ENCODE peak calls at places on chromosome X, in six cellular contexts. D is H1, P is GM12892, T is K562, L is HepG2, H is GM12878. E is an unnamed sample.

GRCh38 chrX:3052864-3053263 is 11.6 kb downstream of the ARSF start:
- DNase-seq in L (no peak), H (no peak), P (no peak), D (no peak), T (no peak), E (no peak)

GRCh38 chrX:82451725-82452124 is 1056.4 kb upstream of the POU3F4 start:
- DNase-seq in T (no peak), D (no peak), P (no peak), L (no peak), H (no peak), E (no peak)

GRCh38 chrX:1564750-1565683 is 26.4 kb upstream of the AKAP17A start:
- DNase-seq in P (no peak), L (no peak), H (no peak), T (no peak), D (peak; percentile 33), E (no peak)

GRCh38 chrX:136106920-136107534 is 40.3 kb upstream of the FHL1 start:
- DNase-seq in L (no peak), P (no peak), T (peak; percentile 44), D (no peak), H (no peak), E (no peak)

GRCh38 chrX:84188320-84188834 is 378 bp upstream of the RPS6KA6 start:
- DNase-seq in P (peak; percentile 15), L (no peak), H (no peak), D (peak; percentile 53), T (no peak), E (peak; percentile 0)

GRCh38 chrX:71950066-71950465 is 39.4 kb downstream of the NHSL2 start:
- DNase-seq in T (no peak), P (no peak), L (no peak), H (no peak), D (no peak), E (no peak)

GRCh38 chrX:36963069-36963808 is 44.9 kb upstream of the FAM47C start:
- DNase-seq in T (no peak), P (no peak), H (no peak), L (no peak), D (peak; percentile 45), E (no peak)

GRCh38 chrX:104108955-104109354 is 3.4 kb upstream of the ZCCHC18 start:
- DNase-seq in D (no peak), P (no peak), L (no peak), H (no peak), T (no peak), E (no peak)

GRCh38 chrX:96424007-96424406 is 260.6 kb upstream of the DIAPH2 start:
- DNase-seq in D (no peak), H (no peak), P (no peak), T (no peak), L (no peak), E (no peak)

GRCh38 chrX:133365886-133366611 is 49.2 kb downstream of the GPC4 start:
- DNase-seq in H (no peak), T (no peak), D (no peak), L (no peak), P (no peak), E (no peak)

GRCh38 chrX:71533850-71534515 is 1.1 kb downstream of the OGT start:
- DNase-seq in H (no peak), P (no peak), T (peak; percentile 33), D (peak; percentile 49), L (peak; percentile 7), E (no peak)

GRCh38 chrX:41661366-41662095 is 27.2 kb upstream of the GPR34 start:
- DNase-seq in D (no peak), H (no peak), P (no peak), T (no peak), L (no peak), E (no peak)

GRCh38 chrX:88135735-88136134 is 611.3 kb upstream of the CPXCR1 start:
- DNase-seq in L (peak; percentile 1), T (no peak), P (no peak), D (no peak), H (no peak), E (no peak)

GRCh38 chrX:1425381-1425780 is 27.3 kb downstream of the ASMTL start:
- DNase-seq in T (no peak), P (no peak), D (no peak), H (no peak), L (no peak), E (no peak)

GRCh38 chrX:6708041-6708440 is 173.1 kb upstream of the VCX3A start:
- DNase-seq in T (no peak), H (no peak), P (no peak), L (no peak), D (no peak), E (no peak)
- TF ChIP-seq TAF1 in T (no peak), H (no peak), P (no peak), L (no peak), D (no peak), E (no peak)

DNA sequence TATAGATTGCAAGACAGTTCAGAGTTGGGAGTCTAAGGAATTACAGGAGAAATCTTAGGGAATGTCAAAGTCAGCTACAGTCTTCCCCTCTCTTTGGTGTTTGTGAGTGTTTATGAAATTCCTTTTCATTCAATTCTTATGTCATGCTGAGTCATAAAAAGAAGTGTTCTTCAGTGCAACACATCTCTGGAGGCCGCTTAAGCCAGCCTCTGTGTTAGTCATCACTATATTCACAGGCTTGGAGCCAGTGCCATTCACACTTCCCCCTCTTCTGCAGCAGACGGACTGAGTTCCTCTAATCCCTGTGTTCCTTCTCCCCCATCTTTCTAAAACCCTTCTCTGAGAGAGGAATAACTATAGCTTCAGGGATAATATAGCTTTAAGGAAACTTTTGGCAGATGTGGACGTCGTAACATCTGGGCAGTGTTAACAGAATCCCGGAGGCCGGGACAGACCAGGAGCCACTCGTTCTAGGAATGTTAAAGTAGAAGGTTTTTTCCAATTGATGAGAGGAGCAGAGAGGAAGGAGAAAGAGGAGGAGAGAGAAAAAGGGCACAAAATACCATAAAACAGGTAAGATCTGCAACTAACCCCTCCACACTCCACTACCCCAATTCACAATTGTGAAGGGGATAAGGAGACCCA is at the start of gene SRPX2:
- DNase-seq in L (no peak), P (no peak), T (no peak), H (no peak), D (no peak), E (no peak)
- TF ChIP-seq POLR2A in L (no peak), P (no peak), T (no peak), H (no peak), D (no peak), E (no peak)

GRCh38 chrX:79130857-79131256 is 13.6 kb upstream of the GPR174 start:
- DNase-seq in P (no peak), T (no peak), L (no peak), H (no peak), D (no peak), E (no peak)
- TF ChIP-seq TAF1 in P (no peak), T (no peak), L (no peak), H (no peak), D (no peak), E (no peak)

GRCh38 chrX:129905787-129906580 is at the start of gene UTP14A:
- DNase-seq in L (peak; percentile 87), H (peak; percentile 68), P (peak; percentile 51), T (peak; percentile 86), D (peak; percentile 78), E (peak; percentile 42)
- TF ChIP-seq POLR2A in L (peak; percentile 67), H (peak; percentile 76), P (peak; percentile 69), T (peak; percentile 92), D (peak; percentile 87), E (peak; percentile 75)

GRCh38 chrX:39525758-39526157 is 572.0 kb downstream of the BCOR start:
- DNase-seq in L (no peak), T (no peak), D (no peak), P (no peak), H (no peak), E (no peak)

GRCh38 chrX:39528161-39528560 is 569.6 kb downstream of the BCOR start:
- DNase-seq in P (no peak), L (no peak), H (no peak), T (no peak), D (no peak), E (no peak)

GRCh38 chrX:39532761-39533160 is 565.0 kb downstream of the BCOR start:
- DNase-seq in D (no peak), T (no peak), L (no peak), P (no peak), H (no peak), E (no peak)

DNA sequence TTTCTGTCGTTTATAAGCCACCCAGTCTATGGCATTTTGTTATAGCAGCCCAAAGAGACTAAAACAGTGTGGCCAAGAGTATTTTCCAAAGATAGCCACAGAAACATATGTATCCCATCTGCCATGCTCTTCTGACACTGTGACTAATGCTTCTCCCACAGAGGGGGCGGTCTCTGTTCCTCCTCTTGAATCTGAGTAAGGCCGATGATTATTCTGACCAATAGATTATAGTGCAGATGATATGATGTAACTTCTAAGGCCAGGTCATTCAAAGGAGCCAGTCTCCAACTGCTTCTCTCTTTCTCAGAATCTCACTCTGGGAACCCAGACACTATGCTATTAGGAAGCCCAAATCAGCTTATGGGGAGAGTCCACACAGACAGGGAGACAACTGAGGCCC is 570.7 kb downstream of the BCOR start:
- DNase-seq in H (no peak), T (peak; percentile 19), D (no peak), P (no peak), L (no peak), E (no peak)
- TF ChIP-seq TAF1 in H (no peak), T (no peak), D (no peak), P (no peak), L (no peak), E (no peak)

DNA sequence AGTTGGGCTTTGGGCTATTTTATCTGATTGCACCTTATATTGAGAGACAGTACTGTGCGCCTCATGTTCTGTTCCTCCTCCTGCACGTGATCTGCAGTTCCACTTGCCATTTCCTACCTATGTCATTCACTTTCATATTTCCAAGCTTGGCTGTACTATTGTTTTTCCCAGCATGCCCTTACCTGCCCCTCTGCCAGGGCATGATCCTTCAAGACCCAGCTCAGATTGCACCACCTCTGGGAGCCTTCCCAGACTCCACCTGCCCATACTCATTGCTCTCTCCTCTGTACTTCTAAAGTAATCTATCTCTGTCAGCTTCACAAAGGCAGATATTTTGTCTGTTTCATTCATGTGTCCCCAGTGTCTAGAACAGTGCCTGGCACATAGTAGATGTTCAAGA is 11.6 kb downstream of the SLC25A5 start:
- DNase-seq in H (no peak), T (no peak), P (no peak), D (no peak), L (no peak), E (no peak)
- TF ChIP-seq POLR2A in H (no peak), T (no peak), P (no peak), D (no peak), L (no peak), E (no peak)

GRCh38 chrX:19902110-19902509 is 14.7 kb upstream of the SH3KBP1 start:
- DNase-seq in D (no peak), H (no peak), L (no peak), P (no peak), T (no peak), E (no peak)

GRCh38 chrX:19899234-19899788 is 11.9 kb upstream of the SH3KBP1 start:
- DNase-seq in L (no peak), P (no peak), D (no peak), H (no peak), T (no peak), E (no peak)

GRCh38 chrX:19893722-19894121 is 6.3 kb upstream of the SH3KBP1 start:
- DNase-seq in L (peak; percentile 61), T (no peak), P (no peak), D (no peak), H (no peak), E (no peak)

GRCh38 chrX:19897087-19897486 is 9.7 kb upstream of the SH3KBP1 start:
- DNase-seq in L (no peak), T (no peak), D (no peak), H (no peak), P (no peak), E (no peak)
- TF ChIP-seq TAF1 in L (no peak), T (no peak), D (no peak), H (no peak), P (no peak), E (no peak)